ENCODE peak calls at places on chromosomes 1 and 21, in five cellular contexts. E is HFFc6, P is fibroblast of the aortic adventitia, H is astrocyte of the spinal cord, C is H9. T is an unnamed sample.

GRCh38 chr1:91651671-91652071 is 151.0 kb downstream of the CDC7 start:
- DNase-seq in P (peak; percentile 92), E (no peak), C (peak; percentile 29), H (peak; percentile 45), T (no peak)

GRCh38 chr1:181898773-181899172 is 162.7 kb downstream of the ZNF648 start:
- DNase-seq in C (no peak), E (no peak), P (no peak), H (no peak), T (no peak)

GRCh38 chr1:217718873-217719272 is 87.7 kb downstream of the SPATA17 start:
- DNase-seq in P (no peak), H (peak; percentile 42), E (no peak), C (no peak), T (no peak)

GRCh38 chr21:19935459-19935858 is 1062.8 kb upstream of the NCAM2 start:
- DNase-seq in P (no peak), H (no peak), C (no peak), E (no peak), T (no peak)

GRCh38 chr1:169550294-169550693 is 36.0 kb downstream of the F5 start:
- DNase-seq in H (peak; percentile 53), C (no peak), P (peak; percentile 68), E (peak; percentile 41), T (no peak)

GRCh38 chr1:95685091-95685490 is 451.1 kb downstream of the RWDD3 start:
- DNase-seq in C (no peak), E (no peak), P (no peak), H (no peak), T (no peak)

GRCh38 chr1:160951443-160952128 is 3.0 kb downstream of the ITLN2 start:
- DNase-seq in E (peak; percentile 46), C (peak; percentile 76), H (peak; percentile 38), P (peak; percentile 62), T (peak; percentile 36)

GRCh38 chr1:24374891-24375786 is 38.4 kb downstream of the STPG1 start:
- DNase-seq in P (no peak), E (no peak), H (peak; percentile 65), C (peak; percentile 45), T (no peak)

GRCh38 chr1:203682401-203683383 is 56.1 kb downstream of the ATP2B4 start:
- DNase-seq in E (no peak), H (no peak), C (peak; percentile 47), P (no peak), T (no peak)

GRCh38 chr1:5949074-5949760 is 43.0 kb downstream of the NPHP4 start:
- DNase-seq in E (no peak), C (peak; percentile 31), H (no peak), P (no peak), T (no peak)

GRCh38 chr1:155272466-155273133 is 704 bp downstream of the CLK2 start:
- DNase-seq in P (peak; percentile 68), E (peak; percentile 59), H (peak; percentile 67), C (no peak), T (no peak)

GRCh38 chr1:247642742-247643141 is 36.8 kb downstream of the OR13G1 start:
- DNase-seq in C (no peak), P (no peak), H (no peak), E (no peak), T (no peak)

GRCh38 chr1:27382950-27383627 is at the start of gene CD164L2:
- DNase-seq in C (peak; percentile 90), P (no peak), E (no peak), H (no peak), T (no peak)

GRCh38 chr1:152462636-152463035 is 48.0 kb upstream of the LCE5A start:
- DNase-seq in E (no peak), H (no peak), C (no peak), P (no peak), T (no peak)

GRCh38 chr1:62437273-62437945 is 560 bp downstream of the USP1 start:
- DNase-seq in E (no peak), H (peak; percentile 19), P (peak; percentile 14), C (no peak), T (no peak)

GRCh38 chr1:116909511-116910378 is at the start of gene PTGFRN:
- DNase-seq in E (no peak), C (peak; percentile 64), H (peak; percentile 69), P (peak; percentile 65), T (peak; percentile 54)

GRCh38 chr1:2612591-2613365 is 20.0 kb downstream of the MMEL1 start:
- DNase-seq in H (no peak), C (no peak), P (no peak), E (no peak), T (no peak)

GRCh38 chr21:41739936-41740335 is 26.9 kb downstream of the RIPK4 start:
- DNase-seq in C (no peak), P (no peak), E (no peak), H (no peak), T (no peak)

GRCh38 chr1:64750092-64750491 is 5.2 kb downstream of the RAVER2 start:
- DNase-seq in C (no peak), E (no peak), P (no peak), H (no peak), T (no peak)

GRCh38 chr1:185238447-185238846 is 78.6 kb downstream of the IVNS1ABP start:
- DNase-seq in C (no peak), E (no peak), P (peak; percentile 39), H (peak; percentile 14), T (no peak)

GRCh38 chr1:118004312-118004711 is 74.8 kb downstream of the WDR3 start:
- DNase-seq in E (no peak), C (no peak), H (no peak), P (no peak), T (no peak)

GRCh38 chr1:37038703-37039093 is 4.4 kb upstream of the GRIK3 start:
- DNase-seq in P (no peak), E (no peak), C (no peak), H (no peak), T (no peak)

GRCh38 chr1:192732787-192733186 is 76.1 kb upstream of the RGS2 start:
- DNase-seq in H (no peak), P (no peak), E (no peak), C (no peak), T (no peak)

GRCh38 chr1:25804244-25804963 is 4.4 kb downstream of the SELENON start:
- DNase-seq in E (no peak), H (no peak), P (peak; percentile 28), C (no peak), T (no peak)

GRCh38 chr1:80047791-80048190 is 1041.3 kb upstream of the ADGRL4 start:
- DNase-seq in P (peak; percentile 9), H (peak; percentile 72), C (no peak), E (no peak), T (no peak)

GRCh38 chr21:42061195-42061865 is 9.8 kb upstream of the UMODL1 start:
- DNase-seq in H (no peak), P (no peak), E (no peak), C (no peak), T (no peak)

GRCh38 chr1:225451340-225451739 is 23.5 kb upstream of the LBR start:
- DNase-seq in H (no peak), E (no peak), C (no peak), P (no peak), T (no peak)
- TF ChIP-seq CTCF in H (no peak), E (no peak), C (no peak), P (no peak), T (no peak)

DNA sequence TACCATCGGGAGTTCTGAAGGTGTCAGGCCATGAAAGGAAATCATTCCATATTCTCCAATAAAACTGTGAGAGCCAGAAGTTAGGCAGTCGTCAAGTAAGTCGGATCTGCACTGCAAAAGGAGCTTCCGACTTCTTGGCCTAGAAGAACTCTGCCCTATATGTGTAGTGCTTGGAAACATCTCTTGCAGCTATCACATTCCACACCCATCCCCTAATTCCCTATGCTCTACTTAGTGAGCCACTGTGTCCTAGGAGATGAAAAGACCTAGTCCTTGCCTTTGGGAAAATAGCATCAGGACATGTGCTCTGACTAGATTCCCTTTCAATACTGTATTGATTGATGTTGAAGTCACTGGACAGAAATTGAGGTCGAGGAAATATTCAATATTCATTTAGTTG is 8.2 kb upstream of the GJA9 start:
- DNase-seq in E (no peak), C (no peak), P (no peak), H (no peak), T (no peak)
- TF ChIP-seq CTCF in E (no peak), C (no peak), P (no peak), H (no peak), T (no peak)

GRCh38 chr1:212952596-212952995 is 2.3 kb downstream of the VASH2 start:
- DNase-seq in E (no peak), P (no peak), H (no peak), C (no peak), T (no peak)

GRCh38 chr1:212946872-212947271 is 3.5 kb upstream of the VASH2 start:
- DNase-seq in P (no peak), E (no peak), H (no peak), C (no peak), T (no peak)

GRCh38 chr1:212949771-212950170 is 570 bp upstream of the VASH2 start:
- DNase-seq in P (no peak), H (no peak), E (no peak), C (no peak), T (no peak)

GRCh38 chr1:212951058-212951923 is 950 bp downstream of the VASH2 start:
- DNase-seq in H (no peak), C (no peak), E (no peak), P (no peak), T (no peak)

GRCh38 chr1:212950243-212951057 is at the start of gene VASH2:
- DNase-seq in H (peak; percentile 82), P (peak; percentile 56), C (peak; percentile 90), E (peak; percentile 19), T (peak; percentile 79)
- TF ChIP-seq CTCF in H (peak; percentile 26), P (peak; percentile 8), C (no peak), E (no peak), T (no peak)

GRCh38 chr1:32362474-32363313 is at the start of the genes FAM229A and TSSK3:
- DNase-seq in E (no peak), C (peak; percentile 61), H (no peak), P (no peak), T (no peak)

GRCh38 chr1:32364836-32365235 is 2.5 kb downstream of the TSSK3 start:
- DNase-seq in P (no peak), H (no peak), C (no peak), E (no peak), T (no peak)

GRCh38 chr1:32363713-32364112 is 1.4 kb downstream of the TSSK3 start:
- DNase-seq in E (no peak), C (no peak), P (no peak), H (no peak), T (no peak)

GRCh38 chr1:32361308-32361673 is 994 bp downstream of the FAM229A start:
- DNase-seq in C (peak; percentile 50), P (no peak), H (no peak), E (no peak), T (no peak)

DNA sequence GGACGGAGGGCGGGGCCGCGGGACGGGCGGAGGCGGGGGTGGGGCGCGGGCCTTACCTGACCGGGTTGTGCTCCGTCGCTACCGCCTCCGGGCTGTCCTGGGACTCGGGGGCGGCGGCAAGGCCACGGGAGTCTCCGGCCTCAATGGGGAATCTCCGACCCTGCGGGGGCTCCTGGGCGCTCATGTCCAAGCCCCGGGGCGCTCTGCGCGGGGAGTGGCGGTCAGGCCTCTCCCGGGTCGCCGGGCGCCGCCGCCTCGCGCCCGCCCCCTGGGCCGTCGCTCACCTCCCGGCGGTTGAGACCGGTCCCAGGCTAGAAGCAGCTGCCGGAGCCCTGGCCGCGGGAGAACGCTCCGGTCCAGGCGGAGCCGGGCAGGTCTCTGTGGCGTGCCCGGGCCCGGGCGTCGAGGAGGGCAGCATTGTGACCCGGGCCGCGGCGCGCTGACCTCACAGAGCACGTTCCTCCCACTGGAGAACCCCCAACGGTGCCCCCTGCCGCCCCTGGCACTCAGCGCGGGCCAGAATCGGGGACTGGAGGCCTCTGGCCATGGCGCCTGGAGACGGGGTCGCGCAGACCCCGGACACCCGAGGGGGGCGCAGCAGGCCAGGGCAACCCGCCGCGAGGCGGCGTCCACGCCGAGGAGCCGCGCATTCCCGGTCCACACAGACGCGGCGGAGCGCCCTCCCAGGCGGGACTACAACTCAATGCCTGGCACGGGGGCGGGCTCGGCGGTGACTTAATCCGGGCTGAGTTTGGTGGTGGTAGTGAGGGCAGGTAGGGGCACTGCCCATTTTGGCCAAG is 411 bp downstream of the FAM229A start:
- DNase-seq in H (no peak), E (no peak), C (peak; percentile 58), P (peak; percentile 25), T (peak; percentile 53)
- TF ChIP-seq CTCF in H (peak; percentile 43), E (peak; percentile 42), C (peak; percentile 36), P (peak; percentile 25), T (peak; percentile 52)